ENCODE peak calls at places on chromosomes 13 and 19, in seven cellular contexts. One of them, this sample, is unnamed.

GRCh38 chr19:18058208-18059009 is 28.3 kb downstream of the IL12RB1 start:
- DNase-seq in A549: peak
- DNase-seq in suprapubic skin: peak
- DNase-seq in adrenal gland: peak
- DNase-seq in ovary: peak
- DNase-seq in IMR-90: peak
- DNase-seq in spleen: peak
- DNase-seq in this sample: peak

GRCh38 chr13:96391606-96392005 is 301.7 kb downstream of the HS6ST3 start:
- DNase-seq in A549: no peak
- DNase-seq in suprapubic skin: no peak
- DNase-seq in adrenal gland: no peak
- DNase-seq in ovary: no peak
- DNase-seq in IMR-90: no peak
- DNase-seq in spleen: no peak
- DNase-seq in this sample: no peak

GRCh38 chr19:51224163-51224641 is 678 bp upstream of the CD33 start:
- DNase-seq in A549: no peak
- DNase-seq in suprapubic skin: no peak
- DNase-seq in adrenal gland: no peak
- DNase-seq in ovary: no peak
- DNase-seq in IMR-90: no peak
- DNase-seq in spleen: no peak
- DNase-seq in this sample: no peak

GRCh38 chr19:6654347-6655310 is 15.3 kb downstream of the TNFSF14 start:
- DNase-seq in A549: no peak
- DNase-seq in suprapubic skin: no peak
- DNase-seq in adrenal gland: no peak
- DNase-seq in ovary: no peak
- DNase-seq in IMR-90: no peak
- DNase-seq in spleen: peak
- DNase-seq in this sample: no peak

GRCh38 chr19:9847087-9847671 is 12.1 kb downstream of the PIN1 start:
- DNase-seq in A549: peak
- DNase-seq in suprapubic skin: no peak
- DNase-seq in adrenal gland: peak
- DNase-seq in ovary: peak
- DNase-seq in IMR-90: peak
- DNase-seq in spleen: no peak
- DNase-seq in this sample: peak

GRCh38 chr19:49847731-49848696 is 2.9 kb upstream of the PTOV1 start:
- DNase-seq in A549: no peak
- DNase-seq in suprapubic skin: no peak
- DNase-seq in adrenal gland: no peak
- DNase-seq in ovary: no peak
- DNase-seq in IMR-90: peak
- DNase-seq in spleen: no peak
- DNase-seq in this sample: peak

GRCh38 chr13:25874907-25875306 is 176.9 kb downstream of the SHISA2 start:
- DNase-seq in A549: no peak
- DNase-seq in suprapubic skin: no peak
- DNase-seq in adrenal gland: no peak
- DNase-seq in ovary: no peak
- DNase-seq in IMR-90: no peak
- DNase-seq in spleen: peak
- DNase-seq in this sample: no peak

GRCh38 chr19:28019371-28019770 is 1193.6 kb downstream of the UQCRFS1 start:
- DNase-seq in A549: no peak
- DNase-seq in suprapubic skin: no peak
- DNase-seq in adrenal gland: no peak
- DNase-seq in ovary: no peak
- DNase-seq in IMR-90: no peak
- DNase-seq in spleen: no peak
- DNase-seq in this sample: no peak

GRCh38 chr13:28527629-28528028 is 32.7 kb upstream of the FLT1 start:
- DNase-seq in A549: no peak
- DNase-seq in suprapubic skin: no peak
- DNase-seq in adrenal gland: peak
- DNase-seq in ovary: no peak
- DNase-seq in IMR-90: no peak
- DNase-seq in spleen: peak
- DNase-seq in this sample: no peak

GRCh38 chr19:10691178-10691881 is 9.9 kb upstream of the QTRT1 start:
- DNase-seq in A549: no peak
- DNase-seq in suprapubic skin: no peak
- DNase-seq in adrenal gland: no peak
- DNase-seq in ovary: no peak
- DNase-seq in IMR-90: no peak
- DNase-seq in spleen: no peak
- DNase-seq in this sample: no peak

GRCh38 chr19:51034704-51035103 is at the start of gene KLK12:
- DNase-seq in A549: no peak
- DNase-seq in suprapubic skin: no peak
- DNase-seq in adrenal gland: no peak
- DNase-seq in ovary: no peak
- DNase-seq in IMR-90: no peak
- DNase-seq in spleen: no peak
- DNase-seq in this sample: no peak

GRCh38 chr13:74133657-74134201 is 475 bp downstream of the KLF12 start:
- DNase-seq in A549: peak
- DNase-seq in suprapubic skin: peak
- DNase-seq in adrenal gland: peak
- DNase-seq in ovary: peak
- DNase-seq in IMR-90: peak
- DNase-seq in spleen: peak
- DNase-seq in this sample: peak

GRCh38 chr19:36113895-36114762 is 546 bp downstream of the POLR2I start:
- DNase-seq in A549: peak
- DNase-seq in suprapubic skin: no peak
- DNase-seq in adrenal gland: peak
- DNase-seq in ovary: peak
- DNase-seq in IMR-90: peak
- DNase-seq in spleen: peak
- DNase-seq in this sample: no peak

GRCh38 chr13:99289674-99290337 is 17.4 kb downstream of the GPR183 start:
- DNase-seq in A549: no peak
- DNase-seq in suprapubic skin: no peak
- DNase-seq in adrenal gland: no peak
- DNase-seq in ovary: no peak
- DNase-seq in IMR-90: no peak
- DNase-seq in spleen: no peak
- DNase-seq in this sample: no peak

GRCh38 chr19:17103177-17103576 is 27.6 kb downstream of the MYO9B start:
- DNase-seq in A549: peak
- DNase-seq in suprapubic skin: no peak
- DNase-seq in adrenal gland: peak
- DNase-seq in ovary: no peak
- DNase-seq in IMR-90: peak
- DNase-seq in spleen: no peak
- DNase-seq in this sample: peak

GRCh38 chr13:76812971-76813691 is 73.1 kb downstream of the KCTD12 start:
- DNase-seq in A549: no peak
- DNase-seq in suprapubic skin: peak
- DNase-seq in adrenal gland: peak
- DNase-seq in ovary: no peak
- DNase-seq in IMR-90: no peak
- DNase-seq in spleen: no peak
- DNase-seq in this sample: no peak

GRCh38 chr13:105147481-105147880 is 1388.0 kb downstream of the EFNB2 start:
- DNase-seq in A549: no peak
- DNase-seq in suprapubic skin: no peak
- DNase-seq in adrenal gland: no peak
- DNase-seq in ovary: no peak
- DNase-seq in IMR-90: no peak
- DNase-seq in spleen: no peak
- DNase-seq in this sample: no peak

GRCh38 chr13:79336971-79337370 is 69.1 kb downstream of the RBM26 start:
- DNase-seq in A549: no peak
- DNase-seq in suprapubic skin: no peak
- DNase-seq in adrenal gland: no peak
- DNase-seq in ovary: no peak
- DNase-seq in IMR-90: no peak
- DNase-seq in spleen: no peak
- DNase-seq in this sample: no peak

GRCh38 chr13:66965146-66965545 is 265.0 kb downstream of the PCDH9 start:
- DNase-seq in A549: no peak
- DNase-seq in suprapubic skin: no peak
- DNase-seq in adrenal gland: no peak
- DNase-seq in ovary: no peak
- DNase-seq in IMR-90: no peak
- DNase-seq in spleen: no peak
- DNase-seq in this sample: no peak

GRCh38 chr19:51081476-51081875 is 1.2 kb downstream of the KLK14 start:
- DNase-seq in A549: no peak
- DNase-seq in suprapubic skin: no peak
- DNase-seq in adrenal gland: no peak
- DNase-seq in ovary: no peak
- DNase-seq in IMR-90: no peak
- DNase-seq in spleen: no peak
- DNase-seq in this sample: no peak

GRCh38 chr13:95641961-95642621 is 2.4 kb downstream of the DZIP1 start:
- DNase-seq in A549: no peak
- DNase-seq in suprapubic skin: no peak
- DNase-seq in adrenal gland: peak
- DNase-seq in ovary: peak
- DNase-seq in IMR-90: peak
- DNase-seq in spleen: peak
- DNase-seq in this sample: no peak

GRCh38 chr13:40430234-40430633 is 236.2 kb downstream of the FOXO1 start:
- DNase-seq in A549: no peak
- DNase-seq in suprapubic skin: no peak
- DNase-seq in adrenal gland: no peak
- DNase-seq in ovary: no peak
- DNase-seq in IMR-90: no peak
- DNase-seq in spleen: no peak
- DNase-seq in this sample: no peak

GRCh38 chr19:277581-278165 is 13.5 kb downstream of the PLPP2 start:
- DNase-seq in A549: no peak
- DNase-seq in suprapubic skin: no peak
- DNase-seq in adrenal gland: no peak
- DNase-seq in ovary: no peak
- DNase-seq in IMR-90: peak
- DNase-seq in spleen: no peak
- DNase-seq in this sample: no peak

DNA sequence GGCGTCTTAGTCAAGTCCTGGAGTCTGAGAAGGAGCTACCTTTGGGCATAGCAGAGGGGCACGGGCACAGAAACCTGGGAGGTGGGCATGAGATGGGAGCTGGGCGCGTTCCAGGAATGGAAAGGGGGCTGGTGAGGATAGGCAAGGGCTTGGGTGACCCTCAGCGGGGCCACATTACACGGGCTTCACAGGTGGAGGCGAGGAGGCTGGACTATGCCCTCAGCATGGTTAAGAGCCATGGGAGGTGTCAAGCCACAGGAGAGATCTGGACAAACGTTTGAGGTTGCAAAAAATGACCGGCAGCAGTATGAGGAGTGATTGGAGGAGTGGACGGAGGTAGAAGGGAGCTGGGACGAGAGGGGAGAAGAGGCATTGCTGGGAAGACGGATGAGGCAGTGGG is 21.5 kb downstream of the NECTIN2 start:
- DNase-seq in A549: no peak
- DNase-seq in suprapubic skin: no peak
- DNase-seq in adrenal gland: no peak
- DNase-seq in ovary: no peak
- DNase-seq in IMR-90: no peak
- DNase-seq in spleen: no peak
- DNase-seq in this sample: no peak
- TF ChIP-seq POLR2A in A549: no peak
- TF ChIP-seq POLR2A in suprapubic skin: no peak
- TF ChIP-seq POLR2A in adrenal gland: no peak
- TF ChIP-seq POLR2A in ovary: no peak
- TF ChIP-seq POLR2A in IMR-90: no peak
- TF ChIP-seq POLR2A in spleen: no peak
- TF ChIP-seq POLR2A in this sample: no peak

DNA sequence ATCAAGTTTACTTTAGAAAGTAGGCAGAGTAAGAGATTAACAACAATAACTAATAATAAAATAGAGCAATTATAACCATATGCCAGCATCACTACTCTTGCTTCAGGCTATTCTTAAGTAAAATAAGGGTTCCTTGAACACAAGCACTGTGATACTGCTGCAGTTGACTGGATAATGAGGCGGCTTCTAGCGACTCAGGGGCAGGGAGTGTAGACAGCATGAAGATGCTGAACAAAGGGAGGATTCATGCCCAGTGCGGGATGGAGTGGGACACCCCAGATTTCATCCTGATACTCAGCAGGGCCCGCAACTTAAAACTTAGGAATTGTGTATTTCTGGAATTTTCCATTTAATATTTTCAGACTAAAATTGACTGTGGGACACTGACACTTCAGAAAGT is 127.4 kb downstream of the B3GLCT start:
- DNase-seq in A549: no peak
- DNase-seq in suprapubic skin: no peak
- DNase-seq in adrenal gland: no peak
- DNase-seq in ovary: no peak
- DNase-seq in IMR-90: no peak
- DNase-seq in spleen: no peak
- DNase-seq in this sample: no peak
- TF ChIP-seq POLR2A in A549: no peak
- TF ChIP-seq POLR2A in suprapubic skin: no peak
- TF ChIP-seq POLR2A in adrenal gland: no peak
- TF ChIP-seq POLR2A in ovary: no peak
- TF ChIP-seq POLR2A in IMR-90: no peak
- TF ChIP-seq POLR2A in spleen: no peak
- TF ChIP-seq POLR2A in this sample: no peak

GRCh38 chr13:112917731-112918130 is 51.3 kb upstream of the MCF2L start:
- DNase-seq in A549: no peak
- DNase-seq in suprapubic skin: no peak
- DNase-seq in adrenal gland: no peak
- DNase-seq in ovary: no peak
- DNase-seq in IMR-90: no peak
- DNase-seq in spleen: no peak
- DNase-seq in this sample: no peak

GRCh38 chr13:112918746-112919145 is 50.3 kb upstream of the MCF2L start:
- DNase-seq in A549: no peak
- DNase-seq in suprapubic skin: no peak
- DNase-seq in adrenal gland: no peak
- DNase-seq in ovary: peak
- DNase-seq in IMR-90: no peak
- DNase-seq in spleen: no peak
- DNase-seq in this sample: no peak

GRCh38 chr13:112916296-112916695 is 52.7 kb upstream of the MCF2L start:
- DNase-seq in A549: no peak
- DNase-seq in suprapubic skin: no peak
- DNase-seq in adrenal gland: no peak
- DNase-seq in ovary: peak
- DNase-seq in IMR-90: no peak
- DNase-seq in spleen: no peak
- DNase-seq in this sample: no peak

GRCh38 chr13:112912726-112913440 is 56.1 kb upstream of the MCF2L start:
- DNase-seq in A549: no peak
- DNase-seq in suprapubic skin: no peak
- DNase-seq in adrenal gland: no peak
- DNase-seq in ovary: no peak
- DNase-seq in IMR-90: no peak
- DNase-seq in spleen: no peak
- DNase-seq in this sample: no peak

GRCh38 chr13:112917056-112917664 is 51.9 kb upstream of the MCF2L start:
- DNase-seq in A549: no peak
- DNase-seq in suprapubic skin: no peak
- DNase-seq in adrenal gland: no peak
- DNase-seq in ovary: peak
- DNase-seq in IMR-90: no peak
- DNase-seq in spleen: no peak
- DNase-seq in this sample: no peak
- TF ChIP-seq POLR2A in A549: no peak
- TF ChIP-seq POLR2A in suprapubic skin: no peak
- TF ChIP-seq POLR2A in adrenal gland: no peak
- TF ChIP-seq POLR2A in ovary: no peak
- TF ChIP-seq POLR2A in IMR-90: no peak
- TF ChIP-seq POLR2A in spleen: no peak
- TF ChIP-seq POLR2A in this sample: no peak

GRCh38 chr19:19063183-19064097 is at the start of gene SLC25A42:
- DNase-seq in A549: peak
- DNase-seq in suprapubic skin: peak
- DNase-seq in adrenal gland: peak
- DNase-seq in ovary: peak
- DNase-seq in IMR-90: peak
- DNase-seq in spleen: peak
- DNase-seq in this sample: peak
- TF ChIP-seq POLR2A in A549: no peak
- TF ChIP-seq POLR2A in suprapubic skin: no peak
- TF ChIP-seq POLR2A in adrenal gland: peak
- TF ChIP-seq POLR2A in ovary: no peak
- TF ChIP-seq POLR2A in IMR-90: no peak
- TF ChIP-seq POLR2A in spleen: peak
- TF ChIP-seq POLR2A in this sample: peak

This sample was measured in H54.